ENCODE peak calls at places on chromosomes 3 and 15, in seven cellular contexts. V, R, I, A, M, S and B are unnamed samples.

GRCh38 chr3:9769426-9770275 is at the start of gene CAMK1:
- DNase-seq in I (peak; percentile 72), S (peak; percentile 58), A (peak; percentile 78), V (peak; percentile 38), M (peak; percentile 85), R (peak; percentile 62), B (peak; percentile 74)

GRCh38 chr15:74174216-74174965 is 881 bp downstream of the ISLR start:
- DNase-seq in R (no peak), V (no peak), I (peak; percentile 18), A (peak; percentile 35), S (no peak), M (no peak), B (no peak)

GRCh38 chr3:156693166-156693565 is 18.8 kb downstream of the TIPARP start:
- DNase-seq in R (no peak), S (peak; percentile 79), I (no peak), A (no peak), M (no peak), V (no peak), B (no peak)

GRCh38 chr3:161401389-161401788 is 30.1 kb upstream of the SPTSSB start:
- DNase-seq in A (no peak), S (no peak), I (no peak), V (no peak), R (no peak), M (no peak), B (no peak)

GRCh38 chr15:101029971-101030661 is 111.0 kb downstream of the LRRK1 start:
- DNase-seq in M (no peak), S (no peak), R (no peak), I (no peak), V (no peak), A (peak; percentile 17), B (no peak)

GRCh38 chr3:55160241-55160877 is 232.5 kb upstream of the LRTM1 start:
- DNase-seq in S (peak; percentile 100), M (no peak), V (peak; percentile 78), R (no peak), A (no peak), I (peak; percentile 100), B (peak; percentile 45)

GRCh38 chr3:102182162-102182561 is 252.7 kb upstream of the ZPLD1 start:
- DNase-seq in I (peak; percentile 51), R (no peak), S (peak; percentile 57), V (peak; percentile 85), M (no peak), A (no peak), B (no peak)

GRCh38 chr15:25670025-25670554 is 193.0 kb downstream of the ATP10A start:
- DNase-seq in R (peak; percentile 62), V (peak; percentile 38), M (peak; percentile 67), S (peak; percentile 76), I (peak; percentile 10), A (peak; percentile 86), B (peak; percentile 95)

GRCh38 chr3:126549861-126550487 is 8.8 kb downstream of the C3orf22 start:
- DNase-seq in M (peak; percentile 45), V (no peak), R (no peak), I (no peak), S (no peak), A (peak; percentile 28), B (no peak)

GRCh38 chr3:131840151-131840797 is 194.5 kb downstream of the CPNE4 start:
- DNase-seq in S (no peak), R (no peak), A (no peak), M (no peak), I (no peak), V (no peak), B (no peak)

GRCh38 chr3:83218383-83219200 is 1457.1 kb upstream of the GBE1 start:
- DNase-seq in V (no peak), A (peak; percentile 23), M (peak; percentile 43), S (no peak), I (no peak), R (no peak), B (no peak)

GRCh38 chr15:67190813-67191212 is 63.6 kb downstream of the AAGAB start:
- DNase-seq in I (no peak), V (no peak), R (no peak), A (no peak), S (peak; percentile 0), M (no peak), B (no peak)

GRCh38 chr3:31004025-31004678 is 109.7 kb upstream of the GADL1 start:
- DNase-seq in V (peak; percentile 93), M (no peak), A (no peak), I (peak; percentile 89), S (peak; percentile 88), R (no peak), B (no peak)

GRCh38 chr3:119767936-119768601 is 13.8 kb upstream of the NR1I2 start:
- DNase-seq in S (no peak), I (no peak), R (no peak), A (no peak), M (no peak), V (no peak), B (no peak)

GRCh38 chr15:77457619-77458265 is 37.1 kb downstream of the HMG20A start:
- DNase-seq in M (no peak), S (peak; percentile 68), V (no peak), R (no peak), I (peak; percentile 66), A (no peak), B (no peak)

GRCh38 chr15:99265541-99266070 is 14.3 kb downstream of the LRRC28 start:
- DNase-seq in M (no peak), S (no peak), V (no peak), R (no peak), A (no peak), I (no peak), B (no peak)

GRCh38 chr3:82093641-82094040 is 332.2 kb upstream of the GBE1 start:
- DNase-seq in A (no peak), M (no peak), I (no peak), V (no peak), S (no peak), R (no peak), B (no peak)

GRCh38 chr3:120649735-120650705 is 32.0 kb downstream of the HGD start:
- DNase-seq in V (no peak), A (no peak), I (no peak), R (no peak), S (peak; percentile 34), M (no peak), B (no peak)

GRCh38 chr3:153443961-153444360 is 281.9 kb downstream of the RAP2B start:
- DNase-seq in R (no peak), S (peak; percentile 1), V (no peak), M (no peak), I (peak; percentile 5), A (no peak), B (peak; percentile 28)

DNA sequence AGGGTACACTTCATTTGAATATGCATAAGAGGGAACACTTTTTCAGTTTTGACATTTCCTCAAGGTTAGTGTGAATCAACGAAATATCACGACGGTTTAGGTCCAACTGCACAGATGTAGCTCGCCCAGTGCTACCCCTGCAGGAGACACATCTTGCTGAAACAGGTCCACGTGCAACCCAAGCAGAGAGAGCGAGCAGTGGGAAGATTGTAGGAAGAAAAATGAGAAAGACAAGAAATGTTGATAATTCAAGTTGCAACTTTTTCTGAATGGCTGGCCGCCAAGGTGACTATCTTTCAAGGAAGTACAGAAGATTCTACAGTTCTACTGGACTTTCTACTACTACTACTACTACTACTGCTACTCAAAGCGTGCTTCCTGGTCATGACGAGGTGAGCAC is 231.7 kb downstream of the PDZRN3 start:
- DNase-seq in V (no peak), S (no peak), R (no peak), A (no peak), M (no peak), I (no peak), B (no peak)
- H3K23ac ChIP-seq in V (no peak overlapping the region), S (no peak overlapping the region), R (no peak overlapping the region), A (no peak overlapping the region), M (no peak overlapping the region), I (no peak overlapping the region), B (no peak overlapping the region)

GRCh38 chr3:172012775-172013174 is 26.6 kb upstream of the FNDC3B start:
- DNase-seq in V (no peak), A (no peak), S (no peak), R (no peak), I (no peak), M (no peak), B (no peak)
- H3K4me1 ChIP-seq in V (no peaks in the 10 kb centered on the region), A (peaks cover 4% of the 10 kb centered on the region), S (no peaks in the 10 kb centered on the region), R (peaks cover 6% of the 10 kb centered on the region), I (no peaks in the 10 kb centered on the region), M (no peaks in the 10 kb centered on the region), B (peaks cover 3% of the 10 kb centered on the region)

DNA sequence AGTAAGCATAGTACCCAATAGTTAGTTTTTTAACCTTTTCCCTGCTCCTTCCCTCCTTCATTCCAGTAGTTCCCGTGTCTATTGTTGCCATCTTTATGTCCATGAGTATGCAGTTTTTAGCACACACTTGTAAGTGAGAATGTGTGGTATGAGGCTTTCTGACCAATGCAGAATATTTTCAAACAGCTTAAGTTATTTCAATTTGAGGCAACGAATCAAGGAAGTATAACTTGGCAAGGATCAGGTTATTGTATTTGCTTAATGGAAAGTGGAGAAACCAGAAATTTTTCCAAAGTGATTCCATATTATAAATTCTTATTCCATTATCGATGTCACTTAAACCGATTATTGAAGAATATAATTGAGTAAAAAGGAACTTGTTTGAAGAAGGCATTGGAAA is 954.8 kb downstream of the GBE1 start:
- DNase-seq in M (no peak), S (no peak), I (no peak), R (no peak), A (no peak), V (no peak), B (no peak)
- H2AK5ac ChIP-seq in M (no peak overlapping the region), S (no peak overlapping the region), I (no peak overlapping the region), R (no peak overlapping the region), A (no peak overlapping the region), V (no peak overlapping the region), B (no peak overlapping the region)

GRCh38 chr3:44772099-44772442 is 10.5 kb downstream of the KIF15 start:
- DNase-seq in R (no peak), A (no peak), S (no peak), M (no peak), I (no peak), V (no peak), B (peak; percentile 26)
- H3K23ac ChIP-seq in R (no peak overlapping the region), A (no peak overlapping the region), S (no peak overlapping the region), M (no peak overlapping the region), I (no peak overlapping the region), V (no peak overlapping the region), B (no peak overlapping the region)

GRCh38 chr3:184560992-184561328 is 625 bp upstream of the EPHB3 start:
- DNase-seq in M (no peak), I (no peak), R (no peak), S (no peak), A (no peak), V (no peak), B (no peak)

GRCh38 chr3:184562875-184563568 is 1.4 kb downstream of the EPHB3 start:
- DNase-seq in V (no peak), I (peak; percentile 68), M (no peak), A (no peak), R (no peak), S (peak; percentile 22), B (peak; percentile 34)

GRCh38 chr3:184561329-184562145 is at the start of gene EPHB3:
- DNase-seq in A (peak; percentile 99), S (peak; percentile 99), V (peak; percentile 100), R (peak; percentile 100), M (peak; percentile 100), I (peak; percentile 99), B (peak; percentile 100)

GRCh38 chr3:184563569-184563925 is 2.0 kb downstream of the EPHB3 start:
- DNase-seq in A (no peak), M (no peak), I (no peak), V (peak; percentile 40), S (no peak), R (no peak), B (peak; percentile 76)

GRCh38 chr3:184562146-184562861 is 719 bp downstream of the EPHB3 start:
- DNase-seq in I (no peak), R (no peak), V (no peak), A (no peak), S (no peak), M (no peak), B (peak; percentile 35)
- H3K4me1 ChIP-seq in I (peaks cover 29% of the 10 kb centered on the region), R (peaks cover 35% of the 10 kb centered on the region), V (peaks cover 40% of the 10 kb centered on the region), A (peaks cover 12% of the 10 kb centered on the region), S (peaks cover 30% of the 10 kb centered on the region), M (peaks cover 37% of the 10 kb centered on the region), B (peaks cover 34% of the 10 kb centered on the region)